ENCODE peak calls at places on chromosomes 1 and 21, in ten cellular contexts. H is ovary, U is dorsolateral prefrontal cortex, V is esophagus squamous epithelium, W is pancreas, Z is IMR-90, G is lower lobe of right lung, M is uterus, L is body of pancreas, T is fibroblast of lung. Q is an unnamed sample. For H3K27me3, the result is how much of the 10 kb centered on the place peaks cover.

GRCh38 chr1:44031051-44031899 is at the start of gene SLC6A9:
- DNase-seq in G (peak), M (peak), Z (peak), W (no peak), U (no peak), V (no peak), H (peak), T (peak), L (peak), Q (peak)

GRCh38 chr1:101506541-101507164 is 269.8 kb downstream of the S1PR1 start:
- DNase-seq in L (peak), H (no peak), M (no peak), V (no peak), Z (peak), G (no peak), W (no peak), T (peak), U (no peak), Q (peak)

GRCh38 chr1:2611621-2612437 is 21.0 kb downstream of the MMEL1 start:
- DNase-seq in Z (no peak), T (no peak), M (no peak), H (no peak), V (no peak), G (peak), L (no peak), W (peak), U (peak), Q (no peak)

GRCh38 chr1:55589656-55590297 is 374.6 kb upstream of the USP24 start:
- DNase-seq in G (no peak), V (no peak), H (peak), U (no peak), T (peak), W (no peak), Z (no peak), M (no peak), L (no peak), Q (no peak)

GRCh38 chr1:216566809-216567208 is 143.6 kb upstream of the USH2A start:
- DNase-seq in T (peak), M (no peak), L (no peak), G (no peak), V (no peak), U (no peak), Z (peak), H (no peak), W (no peak), Q (no peak)

GRCh38 chr1:31011719-31012118 is 53.8 kb downstream of the PUM1 start:
- DNase-seq in Z (no peak), H (no peak), T (no peak), U (no peak), L (no peak), V (no peak), M (no peak), G (no peak), W (no peak), Q (no peak)

GRCh38 chr21:34340062-34340461 is 23.7 kb upstream of the KCNE2 start:
- DNase-seq in T (no peak), M (no peak), U (no peak), W (no peak), H (no peak), G (no peak), Z (no peak), V (no peak), L (no peak), Q (no peak)

GRCh38 chr1:47587891-47588582 is 150.2 kb downstream of the FOXD2 start:
- DNase-seq in M (no peak), T (no peak), V (no peak), G (no peak), U (no peak), Z (no peak), W (no peak), H (no peak), L (no peak), Q (no peak)

GRCh38 chr21:38663282-38663681 is 142.4 kb upstream of the ETS2 start:
- DNase-seq in T (no peak), M (no peak), W (no peak), Z (no peak), G (no peak), L (no peak), V (no peak), H (no peak), U (no peak), Q (no peak)
- H3K27me3 ChIP-seq in T (half or more), M (under half), W (under half), Z (half or more), G (under half), L (under half), V (under half), H (under half), U (under half), Q (under half)

DNA sequence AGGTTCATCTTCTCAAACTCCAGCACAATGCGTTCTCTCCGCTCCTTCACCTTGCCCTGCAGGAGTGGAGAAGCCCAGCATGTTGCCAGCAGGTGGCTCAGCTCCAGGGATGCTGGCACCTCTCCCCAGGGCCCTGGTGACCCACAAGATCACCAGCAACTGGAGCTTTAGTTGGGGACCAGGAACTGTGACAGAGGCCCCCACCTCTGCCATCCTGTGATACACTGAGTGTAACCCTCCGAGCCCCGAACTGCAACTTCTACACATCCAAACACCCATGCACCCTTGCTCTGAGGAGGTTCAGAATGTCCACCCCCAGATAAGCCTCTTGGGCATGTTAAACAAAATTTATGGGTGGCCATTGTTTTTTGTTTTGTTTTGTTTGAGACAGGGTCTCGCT is 4.5 kb upstream of the TRIM11 start:
- DNase-seq in L (no peak), H (no peak), V (no peak), T (no peak), M (no peak), Z (no peak), U (no peak), W (no peak), G (no peak), Q (no peak)
- TF ChIP-seq CTCF in L (no peak), H (no peak), V (no peak), T (no peak), M (no peak), Z (no peak), U (no peak), W (no peak), G (no peak), Q (no peak)

GRCh38 chr1:90725961-90726715 is 9.0 kb upstream of the BARHL2 start:
- DNase-seq in M (no peak), L (no peak), G (no peak), H (no peak), Z (peak), V (no peak), U (no peak), T (peak), W (no peak), Q (no peak)

GRCh38 chr1:90728656-90729257 is 11.7 kb upstream of the BARHL2 start:
- DNase-seq in L (no peak), V (no peak), T (no peak), W (no peak), M (no peak), Z (no peak), G (no peak), U (no peak), H (no peak), Q (no peak)

GRCh38 chr1:90727917-90728655 is 11.0 kb upstream of the BARHL2 start:
- DNase-seq in G (no peak), W (no peak), T (no peak), U (no peak), H (no peak), V (no peak), L (no peak), M (no peak), Z (no peak), Q (no peak)

GRCh38 chr1:90725341-90725960 is 8.3 kb upstream of the BARHL2 start:
- DNase-seq in G (no peak), U (no peak), W (no peak), V (no peak), Z (no peak), T (no peak), M (no peak), L (no peak), H (no peak), Q (no peak)

DNA sequence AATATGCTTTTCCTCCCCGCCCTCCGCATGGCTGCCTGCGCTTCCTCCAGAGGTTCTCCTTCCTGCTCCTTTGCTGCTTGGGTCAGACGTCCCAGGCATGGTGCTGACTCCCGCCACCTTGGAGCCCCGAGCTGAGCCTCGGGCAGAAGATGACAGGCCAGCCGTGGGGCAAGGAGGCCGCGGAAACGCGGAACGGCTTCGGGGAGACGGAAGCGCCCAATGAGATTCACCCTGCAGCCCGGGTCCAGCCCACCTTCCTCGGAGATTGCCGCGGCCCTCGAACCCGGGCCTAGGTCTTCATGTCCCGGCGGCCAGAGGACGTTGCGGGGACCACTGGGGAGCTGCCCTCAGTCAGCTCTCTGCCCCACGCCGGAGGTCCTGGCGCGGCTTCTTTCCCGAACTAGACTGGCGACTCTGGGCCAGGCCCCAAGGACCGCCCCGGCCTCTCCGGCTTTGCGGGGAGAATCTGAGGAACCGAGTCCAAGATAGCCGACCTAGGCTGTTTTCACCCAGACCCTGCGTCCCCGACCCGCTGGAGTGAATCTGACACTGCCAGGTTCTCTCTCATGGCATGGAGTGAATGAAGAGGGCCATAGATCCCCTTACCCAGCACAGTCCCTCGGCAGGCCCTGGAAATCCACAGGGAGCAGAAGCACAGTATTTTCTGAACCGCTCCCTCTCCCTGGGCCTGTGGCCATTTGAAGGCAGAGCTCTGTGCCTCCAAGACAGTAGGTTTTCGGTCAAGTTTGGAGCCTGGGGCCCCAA is 9.8 kb upstream of the BARHL2 start:
- DNase-seq in M (no peak), L (no peak), U (no peak), W (no peak), V (no peak), T (no peak), G (no peak), Z (no peak), H (no peak), Q (no peak)
- H3K27me3 ChIP-seq in M (under half), L (under half), U (half or more), W (half or more), V (half or more), T (half or more), G (half or more), Z (half or more), H (under half), Q (half or more)

GRCh38 chr1:26285366-26286063 is 5.6 kb downstream of the SH3BGRL3 start:
- DNase-seq in Z (no peak), G (no peak), L (no peak), M (no peak), W (no peak), T (no peak), H (no peak), V (no peak), U (no peak), Q (peak)
- TF ChIP-seq CTCF in Z (peak), G (peak), L (peak), M (no peak), W (no peak), T (peak), H (no peak), V (peak), U (no peak), Q (no peak)